ENCODE peak calls at places on chromosomes 11 and 22, in ten cellular contexts. T is GM23248, F is MM.1S, Q is colonic mucosa, G is HepG2, S is PC-3, K is endodermal cell, Z is K562, E is neuronal stem cell, P is fibroblast of lung. U is an unnamed sample.
A peak's percentile ranks its signal among the peaks of the same experiment; 100 is the strongest.

GRCh38 chr11:104772806-104773241 is 125.4 kb downstream of the CASP12 start:
- DNase-seq in T (peak; percentile 94), F (no peak), Q (no peak), G (no peak), S (peak; percentile 93), K (no peak), Z (no peak), E (no peak), P (peak; percentile 95), U (no peak)

GRCh38 chr11:33039274-33040126 is at the start of gene TCP11L1:
- DNase-seq in T (peak; percentile 92), F (peak; percentile 86), Q (peak; percentile 88), G (peak; percentile 83), S (peak; percentile 89), K (peak; percentile 97), Z (peak; percentile 86), E (peak; percentile 87), P (peak; percentile 93), U (peak; percentile 96)

GRCh38 chr11:41334007-41334933 is 125.2 kb downstream of the LRRC4C start:
- DNase-seq in T (no peak), F (no peak), Q (no peak), G (no peak), S (no peak), K (no peak), Z (no peak), E (no peak), P (no peak), U (no peak)

GRCh38 chr11:41308286-41308685 is 151.2 kb downstream of the LRRC4C start:
- DNase-seq in T (no peak), F (no peak), Q (no peak), G (no peak), S (no peak), K (peak; percentile 55), Z (no peak), E (no peak), P (peak; percentile 17), U (peak; percentile 59)

GRCh38 chr22:42277988-42278776 is 7.7 kb upstream of the TCF20 start:
- DNase-seq in T (no peak), F (peak; percentile 78), Q (no peak), G (no peak), S (no peak), K (peak; percentile 71), Z (no peak), E (no peak), P (no peak), U (no peak)

GRCh38 chr22:44269117-44269498 is 43.6 kb downstream of the SHISAL1 start:
- DNase-seq in T (no peak), F (no peak), Q (no peak), G (no peak), S (no peak), K (no peak), Z (no peak), E (no peak), P (no peak), U (no peak)

GRCh38 chr22:35539910-35540599 is 576 bp upstream of the RASD2 start:
- DNase-seq in T (peak; percentile 81), F (peak; percentile 67), Q (peak; percentile 74), G (no peak), S (peak; percentile 45), K (peak; percentile 85), Z (peak; percentile 94), E (peak; percentile 52), P (peak; percentile 24), U (peak; percentile 44)

GRCh38 chr11:19670030-19670761 is 42.4 kb upstream of the NAV2 start:
- DNase-seq in T (peak; percentile 89), F (no peak), Q (peak; percentile 27), G (no peak), S (no peak), K (peak; percentile 95), Z (no peak), E (no peak), P (peak; percentile 60), U (peak; percentile 86)

GRCh38 chr11:61779666-61780525 is 12.5 kb downstream of the TMEM258 start:
- DNase-seq in T (no peak), F (no peak), Q (no peak), G (no peak), S (no peak), K (no peak), Z (no peak), E (no peak), P (no peak), U (no peak)

GRCh38 chr11:32774081-32774480 is 20.4 kb downstream of the CCDC73 start:
- DNase-seq in T (no peak), F (no peak), Q (no peak), G (no peak), S (no peak), K (no peak), Z (no peak), E (no peak), P (no peak), U (no peak)

GRCh38 chr11:96391698-96392307 is 2.0 kb downstream of the JRKL start:
- DNase-seq in T (peak; percentile 16), F (no peak), Q (no peak), G (no peak), S (peak; percentile 62), K (no peak), Z (no peak), E (no peak), P (no peak), U (no peak)

GRCh38 chr11:96388891-96389603 is 665 bp downstream of the CCDC82 start:
- DNase-seq in T (peak; percentile 77), F (peak; percentile 38), Q (no peak), G (peak; percentile 46), S (no peak), K (no peak), Z (peak; percentile 32), E (no peak), P (peak; percentile 65), U (peak; percentile 84)

GRCh38 chr11:96389604-96390402 is at the start of the genes CCDC82 and JRKL:
- DNase-seq in T (peak; percentile 98), F (peak; percentile 94), Q (peak; percentile 99), G (peak; percentile 91), S (peak; percentile 99), K (peak; percentile 100), Z (peak; percentile 98), E (peak; percentile 96), P (peak; percentile 95), U (peak; percentile 99)

GRCh38 chr11:96393753-96394348 is 4.0 kb downstream of the JRKL start:
- DNase-seq in T (peak; percentile 75), F (peak; percentile 61), Q (no peak), G (peak; percentile 44), S (peak; percentile 78), K (no peak), Z (peak; percentile 22), E (no peak), P (peak; percentile 42), U (peak; percentile 45)

GRCh38 chr11:96390403-96390830 is 604 bp downstream of the JRKL start:
- DNase-seq in T (peak; percentile 54), F (no peak), Q (no peak), G (no peak), S (no peak), K (no peak), Z (no peak), E (no peak), P (peak; percentile 39), U (no peak)
- H3K9ac ChIP-seq in T (peak overlapping the region; percentile 94), F (peak overlapping the region; percentile 65), Q (peak overlapping the region; percentile 93), G (peak overlapping the region; percentile 92), S (peak overlapping the region; percentile 86), K (peak overlapping the region; percentile 78), Z (peak overlapping the region; percentile 61), E (no peak overlapping the region), P (peak overlapping the region; percentile 86), U (peak overlapping the region; percentile 87)

GRCh38 chr11:44047931-44048431 is at the start of gene ACCSL:
- DNase-seq in T (peak; percentile 50), F (no peak), Q (no peak), G (no peak), S (no peak), K (peak; percentile 36), Z (no peak), E (no peak), P (no peak), U (no peak)
- H3K27ac ChIP-seq in T (no peak within 1 kb of the TSS), F (no peak within 1 kb of the TSS), Q (no peak within 1 kb of the TSS), G (no peak within 1 kb of the TSS), S (no peak within 1 kb of the TSS), K (no peak within 1 kb of the TSS), Z (no peak within 1 kb of the TSS), E (no peak within 1 kb of the TSS), P (no peak within 1 kb of the TSS), U (no peak within 1 kb of the TSS)

GRCh38 chr11:114060402-114061052 is 1.0 kb downstream of the ZBTB16 start:
- DNase-seq in T (peak; percentile 57), F (no peak), Q (peak; percentile 51), G (no peak), S (no peak), K (peak; percentile 72), Z (peak; percentile 32), E (peak; percentile 36), P (peak; percentile 21), U (no peak)
- H3K9ac ChIP-seq in T (peak overlapping the region; percentile 38), F (peak overlapping the region; percentile 45), Q (peak overlapping the region; percentile 86), G (no peak overlapping the region), S (no peak overlapping the region), K (peak overlapping the region; percentile 38), Z (no peak overlapping the region), E (peak overlapping the region; percentile 100), P (no peak overlapping the region), U (peak overlapping the region; percentile 47)

GRCh38 chr22:49015993-49016908 is 811.4 kb downstream of the BRD1 start:
- DNase-seq in T (no peak), F (no peak), Q (no peak), G (peak; percentile 27), S (no peak), K (peak; percentile 39), Z (no peak), E (no peak), P (no peak), U (no peak)
- H3K27ac ChIP-seq in T (no peak overlapping the region), F (no peak overlapping the region), Q (no peak overlapping the region), G (no peak overlapping the region), S (no peak overlapping the region), K (no peak overlapping the region), Z (no peak overlapping the region), E (no peak overlapping the region), P (no peak overlapping the region), U (no peak overlapping the region)

DNA sequence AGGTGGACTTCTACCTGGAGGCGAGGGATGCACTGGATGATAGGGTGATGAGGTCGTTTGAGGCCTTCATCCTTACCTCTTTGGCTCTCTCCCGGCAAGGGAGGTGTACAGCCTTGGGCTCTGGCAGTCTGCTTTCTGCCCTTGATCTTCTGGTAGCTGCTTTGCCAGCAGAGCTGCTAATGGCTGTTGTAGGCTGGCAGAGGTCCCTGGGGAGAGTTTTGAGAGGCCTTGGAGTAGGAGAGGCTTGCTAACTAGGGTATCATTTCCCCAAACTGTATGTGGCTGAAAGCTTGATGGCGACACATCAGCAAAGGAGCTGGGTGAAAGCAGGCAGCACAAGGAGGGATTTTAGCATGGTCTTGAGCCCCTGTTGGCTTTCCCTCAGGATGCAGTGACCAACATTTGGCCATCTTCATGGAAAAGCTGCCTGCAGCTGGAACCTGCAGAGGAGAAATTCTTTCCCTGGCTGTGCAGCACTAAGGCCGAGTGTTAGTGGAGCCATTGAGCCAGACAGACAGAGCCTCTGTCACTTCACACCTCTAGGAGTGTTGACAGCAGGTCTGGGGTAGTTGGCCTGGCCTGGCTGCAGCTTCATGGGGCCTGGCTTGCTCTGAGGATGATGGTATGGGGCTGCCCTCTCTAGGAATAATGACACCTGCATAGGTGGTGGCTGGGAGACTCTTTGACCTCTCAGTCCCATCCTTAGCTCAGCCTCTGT is 3.5 kb upstream of the AMPD3 start:
- DNase-seq in T (no peak), F (no peak), Q (no peak), G (no peak), S (no peak), K (no peak), Z (no peak), E (no peak), P (no peak), U (peak; percentile 14)
- H3K9ac ChIP-seq in T (no peak overlapping the region), F (no peak overlapping the region), Q (peak overlapping the region; percentile 70), G (no peak overlapping the region), S (no peak overlapping the region), K (no peak overlapping the region), Z (no peak overlapping the region), E (no peak overlapping the region), P (no peak overlapping the region), U (peak overlapping the region; percentile 30)

U was measured in mesendoderm.